ENCODE peak calls at places on chromosomes 4 and X, in six cellular contexts. J is COR-L47; C is activated CD4-positive, alpha-beta T cell treated with anti-CD3 and anti-CD28 coated beads, Interleukin-2, amount 50 U/mL, for 1 hour; K is RPMI7951; T is NCI-H460; S is stomach. G is an unnamed sample.
A peak's percentile ranks its signal among the peaks of the same experiment; 100 is the strongest.

GRCh38 chrX:12949927-12950656 is 24.8 kb upstream of the TMSB4X start:
- DNase-seq in J (no peak), C (peak; percentile 75), K (peak; percentile 90), T (peak; percentile 78), S (peak; percentile 83), G (peak; percentile 65)

GRCh38 chrX:100615015-100615414 is 21.6 kb downstream of the TSPAN6 start:
- DNase-seq in J (peak; percentile 1), C (no peak), K (peak; percentile 46), T (peak; percentile 43), S (no peak), G (peak; percentile 35)

GRCh38 chr4:155678011-155678410 is 11.4 kb downstream of the GUCY1A1 start:
- DNase-seq in J (no peak), C (no peak), K (no peak), T (no peak), S (no peak), G (no peak)

GRCh38 chrX:10133980-10134676 is 22.6 kb upstream of the CLCN4 start:
- DNase-seq in J (no peak), C (no peak), K (no peak), T (no peak), S (no peak), G (no peak)

GRCh38 chr4:37628977-37629609 is 57.1 kb downstream of the RELL1 start:
- DNase-seq in J (no peak), C (no peak), K (peak; percentile 86), T (peak; percentile 12), S (peak; percentile 33), G (peak; percentile 51)

GRCh38 chrX:148522006-148522405 is 21.6 kb downstream of the AFF2 start:
- DNase-seq in J (no peak), C (no peak), K (no peak), T (no peak), S (no peak), G (no peak)

GRCh38 chrX:95063554-95063953 is 1389.5 kb downstream of the FAM133A start:
- DNase-seq in J (no peak), C (no peak), K (peak; percentile 35), T (no peak), S (no peak), G (no peak)

GRCh38 chr4:128757712-128758111 is 51.8 kb upstream of the JADE1 start:
- DNase-seq in J (no peak), C (no peak), K (peak; percentile 45), T (no peak), S (peak; percentile 43), G (no peak)

GRCh38 chrX:107776649-107777535 is 641 bp upstream of the NCBP2L start:
- DNase-seq in J (peak; percentile 74), C (peak; percentile 63), K (peak; percentile 76), T (peak; percentile 81), S (peak; percentile 84), G (peak; percentile 60)

GRCh38 chrX:47302396-47302795 is 68.0 kb upstream of the ZNF157 start:
- DNase-seq in J (no peak), C (no peak), K (no peak), T (no peak), S (no peak), G (no peak)

GRCh38 chrX:40773809-40774208 is 38.5 kb upstream of the MED14 start:
- DNase-seq in J (no peak), C (no peak), K (peak; percentile 72), T (peak; percentile 16), S (no peak), G (no peak)

GRCh38 chrX:119625843-119626242 is 19.6 kb upstream of the NKRF start:
- DNase-seq in J (no peak), C (no peak), K (no peak), T (no peak), S (no peak), G (no peak)

GRCh38 chr4:3871181-3871852 is 105.1 kb downstream of the ADRA2C start:
- DNase-seq in J (peak; percentile 52), C (no peak), K (no peak), T (no peak), S (no peak), G (no peak)

GRCh38 chr4:128287159-128287870 is at the start of gene PGRMC2:
- DNase-seq in J (peak; percentile 65), C (no peak), K (peak; percentile 28), T (no peak), S (no peak), G (no peak)

GRCh38 chrX:108167211-108167872 is 75.8 kb downstream of the ATG4A start:
- DNase-seq in J (no peak), C (no peak), K (peak; percentile 58), T (peak; percentile 54), S (no peak), G (no peak)

GRCh38 chr4:94116842-94117241 is 90.8 kb upstream of the SMARCAD1 start:
- DNase-seq in J (no peak), C (no peak), K (no peak), T (no peak), S (no peak), G (no peak)

GRCh38 chr4:52172166-52172565 is 121.1 kb downstream of the SPATA18 start:
- DNase-seq in J (no peak), C (no peak), K (no peak), T (no peak), S (no peak), G (no peak)

GRCh38 chr4:145735777-145736176 is 55.8 kb downstream of the C4orf51 start:
- DNase-seq in J (no peak), C (no peak), K (no peak), T (no peak), S (no peak), G (no peak)

GRCh38 chr4:181821039-181822004 is 421.9 kb upstream of the TENM3 start:
- DNase-seq in J (no peak), C (no peak), K (peak; percentile 44), T (no peak), S (no peak), G (peak; percentile 20)

GRCh38 chr4:119729815-119730643 is 101.4 kb upstream of the PDE5A start:
- DNase-seq in J (no peak), C (no peak), K (peak; percentile 13), T (peak; percentile 40), S (peak; percentile 55), G (peak; percentile 97)

GRCh38 chr4:98558366-98558765 is 100.0 kb downstream of the TSPAN5 start:
- DNase-seq in J (no peak), C (no peak), K (no peak), T (no peak), S (no peak), G (no peak)

GRCh38 chrX:45134303-45134702 is 66.4 kb downstream of the DIPK2B start:
- DNase-seq in J (no peak), C (no peak), K (peak; percentile 23), T (no peak), S (no peak), G (no peak)

GRCh38 chr4:7371122-7371941 is 63.4 kb downstream of the PSAPL1 start:
- DNase-seq in J (no peak), C (no peak), K (peak; percentile 22), T (no peak), S (no peak), G (peak; percentile 91)

GRCh38 chr4:129117705-129118104 is 21.8 kb downstream of the C4orf33 start:
- DNase-seq in J (no peak), C (no peak), K (no peak), T (no peak), S (no peak), G (no peak)

GRCh38 chr4:1060121-1060520 is 48.7 kb downstream of the FGFRL1 start:
- DNase-seq in J (no peak), C (no peak), K (no peak), T (no peak), S (no peak), G (no peak)

GRCh38 chr4:109005523-109005922 is 242.7 kb upstream of the ETNPPL start:
- DNase-seq in J (no peak), C (no peak), K (peak; percentile 1), T (no peak), S (no peak), G (no peak)

GRCh38 chr4:159071178-159071968 is 31.5 kb upstream of the RAPGEF2 start:
- DNase-seq in J (no peak), C (no peak), K (peak; percentile 58), T (no peak), S (no peak), G (peak; percentile 57)

GRCh38 chr4:148116971-148117370 is 325.2 kb downstream of the NR3C2 start:
- DNase-seq in J (peak; percentile 71), C (no peak), K (no peak), T (no peak), S (no peak), G (no peak)

GRCh38 chr4:142550955-142551354 is 295.1 kb downstream of the INPP4B start:
- DNase-seq in J (no peak), C (no peak), K (peak; percentile 49), T (no peak), S (no peak), G (no peak)

GRCh38 chrX:84737471-84737871 is 235.2 kb upstream of the HDX start:
- DNase-seq in J (no peak), C (no peak), K (no peak), T (no peak), S (no peak), G (no peak)